ENCODE peak calls at places on chromosomes 11 and 22, in five cellular contexts. One of them, this sample, is unnamed.
A peak's percentile ranks its signal among the peaks of the same experiment; 100 is the strongest.

GRCh38 chr11:9315078-9315688 is 790 bp upstream of the TMEM41B start:
- DNase-seq in vagina: no peak
- DNase-seq in K562: no peak
- DNase-seq in breast epithelium: no peak
- DNase-seq in spleen: peak; percentile 79
- DNase-seq in this sample: no peak

GRCh38 chr11:87917111-87917510 is 258.1 kb downstream of the RAB38 start:
- DNase-seq in vagina: no peak
- DNase-seq in K562: no peak
- DNase-seq in breast epithelium: no peak
- DNase-seq in spleen: no peak
- DNase-seq in this sample: no peak

GRCh38 chr11:100578966-100579365 is 108.1 kb upstream of the ARHGAP42 start:
- DNase-seq in vagina: no peak
- DNase-seq in K562: no peak
- DNase-seq in breast epithelium: no peak
- DNase-seq in spleen: no peak
- DNase-seq in this sample: no peak

GRCh38 chr22:38257650-38258246 is 15.1 kb downstream of the TMEM184B start:
- DNase-seq in vagina: no peak
- DNase-seq in K562: no peak
- DNase-seq in breast epithelium: no peak
- DNase-seq in spleen: no peak
- DNase-seq in this sample: no peak

GRCh38 chr11:36213050-36213840 is 76.0 kb downstream of the COMMD9 start:
- DNase-seq in vagina: no peak
- DNase-seq in K562: no peak
- DNase-seq in breast epithelium: no peak
- DNase-seq in spleen: no peak
- DNase-seq in this sample: no peak

GRCh38 chr11:9760180-9760550 is 96.3 kb downstream of the SWAP70 start:
- DNase-seq in vagina: no peak
- DNase-seq in K562: no peak
- DNase-seq in breast epithelium: peak; percentile 71
- DNase-seq in spleen: no peak
- DNase-seq in this sample: no peak

GRCh38 chr11:8036002-8036802 is 44.8 kb upstream of the TUB start:
- DNase-seq in vagina: no peak
- DNase-seq in K562: no peak
- DNase-seq in breast epithelium: peak; percentile 10
- DNase-seq in spleen: peak; percentile 21
- DNase-seq in this sample: no peak

GRCh38 chr11:23311986-23312940 is 452.0 kb upstream of the CCDC179 start:
- DNase-seq in vagina: no peak
- DNase-seq in K562: no peak
- DNase-seq in breast epithelium: no peak
- DNase-seq in spleen: no peak
- DNase-seq in this sample: no peak

GRCh38 chr11:70077411-70078094 is 564 bp upstream of the ANO1 start:
- DNase-seq in vagina: no peak
- DNase-seq in K562: no peak
- DNase-seq in breast epithelium: no peak
- DNase-seq in spleen: peak; percentile 58
- DNase-seq in this sample: no peak

GRCh38 chr11:123197711-123198110 is 2.7 kb upstream of the CLMP start:
- DNase-seq in vagina: no peak
- DNase-seq in K562: no peak
- DNase-seq in breast epithelium: peak; percentile 66
- DNase-seq in spleen: no peak
- DNase-seq in this sample: no peak

GRCh38 chr22:22609271-22609670 is 35.1 kb upstream of the GGTLC2 start:
- DNase-seq in vagina: no peak
- DNase-seq in K562: no peak
- DNase-seq in breast epithelium: no peak
- DNase-seq in spleen: no peak
- DNase-seq in this sample: no peak

GRCh38 chr11:31531293-31531692 is 21.7 kb downstream of the ELP4 start:
- DNase-seq in vagina: no peak
- DNase-seq in K562: no peak
- DNase-seq in breast epithelium: no peak
- DNase-seq in spleen: no peak
- DNase-seq in this sample: no peak

GRCh38 chr11:65857500-65858353 is at the start of gene CFL1:
- DNase-seq in vagina: no peak
- DNase-seq in K562: peak; percentile 88
- DNase-seq in breast epithelium: peak; percentile 99
- DNase-seq in spleen: no peak
- DNase-seq in this sample: peak; percentile 82

GRCh38 chr11:65854871-65855837 is 2.8 kb downstream of the CFL1 start:
- DNase-seq in vagina: no peak
- DNase-seq in K562: no peak
- DNase-seq in breast epithelium: no peak
- DNase-seq in spleen: peak; percentile 80
- DNase-seq in this sample: no peak

GRCh38 chr11:65855927-65856363 is 2.0 kb downstream of the CFL1 start:
- DNase-seq in vagina: no peak
- DNase-seq in K562: no peak
- DNase-seq in breast epithelium: no peak
- DNase-seq in spleen: peak; percentile 67
- DNase-seq in this sample: no peak

GRCh38 chr11:65858354-65859133 is 564 bp upstream of the CFL1 start:
- DNase-seq in vagina: no peak
- DNase-seq in K562: no peak
- DNase-seq in breast epithelium: no peak
- DNase-seq in spleen: peak; percentile 99
- DNase-seq in this sample: no peak

DNA sequence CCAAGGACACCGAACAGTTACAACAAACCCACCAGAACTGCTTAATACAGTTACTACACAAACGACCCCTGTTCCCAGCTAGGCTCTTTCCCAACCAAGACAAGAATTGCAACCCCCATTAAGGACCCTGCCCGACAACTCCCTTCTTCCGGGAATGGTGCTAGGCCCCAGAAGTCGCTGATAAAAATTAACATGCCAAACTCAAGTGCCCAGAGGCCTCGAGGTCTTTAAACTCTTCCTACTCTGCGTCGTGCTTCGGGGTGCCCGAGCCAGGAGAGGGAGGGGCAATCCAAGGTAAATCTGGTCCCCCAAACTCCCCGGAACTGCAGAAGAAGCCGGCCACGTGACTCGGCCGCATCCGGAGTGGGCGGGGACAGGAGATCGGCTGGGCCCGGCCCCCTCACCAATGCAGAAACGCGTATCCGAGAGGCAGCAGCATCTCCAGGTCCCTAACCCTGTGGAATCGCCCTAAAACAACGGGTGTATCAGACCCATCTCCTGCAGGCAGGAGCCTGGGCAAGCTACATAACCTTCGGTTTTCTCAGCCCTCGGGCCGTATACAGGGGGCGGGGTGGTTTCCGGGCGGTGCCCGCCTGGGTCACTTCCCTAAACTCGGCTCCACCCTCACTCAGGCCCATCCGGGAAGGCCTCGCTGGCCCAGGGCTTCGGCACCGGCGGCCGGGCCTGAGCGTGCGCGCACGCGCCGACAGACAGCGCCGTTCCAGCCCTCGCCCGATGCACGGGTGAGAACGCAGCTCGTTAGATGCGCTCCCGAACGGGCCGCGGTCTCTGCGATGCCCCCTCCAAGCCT is 1.1 kb downstream of the CFL1 start:
- DNase-seq in vagina: no peak
- DNase-seq in K562: peak; percentile 65
- DNase-seq in breast epithelium: peak; percentile 81
- DNase-seq in spleen: peak; percentile 97
- DNase-seq in this sample: no peak
- TF ChIP-seq POLR2AphosphoS5 in vagina: peak; percentile 92
- TF ChIP-seq POLR2AphosphoS5 in K562: no peak
- TF ChIP-seq POLR2AphosphoS5 in breast epithelium: peak; percentile 73
- TF ChIP-seq POLR2AphosphoS5 in spleen: peak; percentile 95
- TF ChIP-seq POLR2AphosphoS5 in this sample: peak; percentile 90

GRCh38 chr11:64250875-64251721 is at the start of gene PLCB3:
- DNase-seq in vagina: no peak
- DNase-seq in K562: peak; percentile 84
- DNase-seq in breast epithelium: no peak
- DNase-seq in spleen: peak; percentile 92
- DNase-seq in this sample: peak; percentile 92
- TF ChIP-seq POLR2AphosphoS5 in vagina: no peak
- TF ChIP-seq POLR2AphosphoS5 in K562: no peak
- TF ChIP-seq POLR2AphosphoS5 in breast epithelium: no peak
- TF ChIP-seq POLR2AphosphoS5 in spleen: peak; percentile 67
- TF ChIP-seq POLR2AphosphoS5 in this sample: no peak

GRCh38 chr11:126115820-126116319 is 53.2 kb upstream of the CDON start:
- DNase-seq in vagina: no peak
- DNase-seq in K562: no peak
- DNase-seq in breast epithelium: peak; percentile 75
- DNase-seq in spleen: peak; percentile 62
- DNase-seq in this sample: no peak
- TF ChIP-seq POLR2AphosphoS5 in vagina: peak; percentile 51
- TF ChIP-seq POLR2AphosphoS5 in K562: no peak
- TF ChIP-seq POLR2AphosphoS5 in breast epithelium: peak; percentile 60
- TF ChIP-seq POLR2AphosphoS5 in spleen: no peak
- TF ChIP-seq POLR2AphosphoS5 in this sample: no peak

DNA sequence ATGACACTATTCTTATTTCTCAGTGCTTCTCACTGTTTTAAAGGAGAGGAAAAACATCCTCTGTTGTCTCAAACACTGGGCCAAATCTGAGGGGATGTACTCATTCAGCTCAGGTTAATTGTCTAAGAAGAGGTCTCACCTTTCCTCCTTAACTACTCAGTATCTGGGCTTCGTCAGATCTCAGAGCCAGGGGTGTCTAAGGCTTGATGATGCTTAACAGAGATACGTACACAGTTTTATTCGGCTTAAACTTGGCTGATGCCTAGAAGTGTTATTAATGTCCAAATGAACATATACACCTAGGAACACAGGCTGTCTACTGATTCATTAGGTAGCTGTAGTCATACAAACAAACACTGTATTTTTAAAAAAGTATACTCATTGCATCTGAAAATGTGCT is 85.8 kb downstream of the UVRAG start:
- DNase-seq in vagina: no peak
- DNase-seq in K562: no peak
- DNase-seq in breast epithelium: no peak
- DNase-seq in spleen: no peak
- DNase-seq in this sample: no peak
- TF ChIP-seq POLR2AphosphoS5 in vagina: no peak
- TF ChIP-seq POLR2AphosphoS5 in K562: no peak
- TF ChIP-seq POLR2AphosphoS5 in breast epithelium: no peak
- TF ChIP-seq POLR2AphosphoS5 in spleen: no peak
- TF ChIP-seq POLR2AphosphoS5 in this sample: no peak

GRCh38 chr11:12006552-12007229 is 1.7 kb downstream of the DKK3 start:
- DNase-seq in vagina: no peak
- DNase-seq in K562: no peak
- DNase-seq in breast epithelium: no peak
- DNase-seq in spleen: no peak
- DNase-seq in this sample: no peak

GRCh38 chr11:12007769-12008737 is at the start of gene DKK3:
- DNase-seq in vagina: no peak
- DNase-seq in K562: no peak
- DNase-seq in breast epithelium: peak; percentile 86
- DNase-seq in spleen: no peak
- DNase-seq in this sample: no peak

GRCh38 chr11:12009617-12010321 is 1.3 kb upstream of the DKK3 start:
- DNase-seq in vagina: no peak
- DNase-seq in K562: no peak
- DNase-seq in breast epithelium: no peak
- DNase-seq in spleen: no peak
- DNase-seq in this sample: no peak

GRCh38 chr11:12007230-12007593 is 1.2 kb downstream of the DKK3 start:
- DNase-seq in vagina: no peak
- DNase-seq in K562: no peak
- DNase-seq in breast epithelium: no peak
- DNase-seq in spleen: no peak
- DNase-seq in this sample: no peak

DNA sequence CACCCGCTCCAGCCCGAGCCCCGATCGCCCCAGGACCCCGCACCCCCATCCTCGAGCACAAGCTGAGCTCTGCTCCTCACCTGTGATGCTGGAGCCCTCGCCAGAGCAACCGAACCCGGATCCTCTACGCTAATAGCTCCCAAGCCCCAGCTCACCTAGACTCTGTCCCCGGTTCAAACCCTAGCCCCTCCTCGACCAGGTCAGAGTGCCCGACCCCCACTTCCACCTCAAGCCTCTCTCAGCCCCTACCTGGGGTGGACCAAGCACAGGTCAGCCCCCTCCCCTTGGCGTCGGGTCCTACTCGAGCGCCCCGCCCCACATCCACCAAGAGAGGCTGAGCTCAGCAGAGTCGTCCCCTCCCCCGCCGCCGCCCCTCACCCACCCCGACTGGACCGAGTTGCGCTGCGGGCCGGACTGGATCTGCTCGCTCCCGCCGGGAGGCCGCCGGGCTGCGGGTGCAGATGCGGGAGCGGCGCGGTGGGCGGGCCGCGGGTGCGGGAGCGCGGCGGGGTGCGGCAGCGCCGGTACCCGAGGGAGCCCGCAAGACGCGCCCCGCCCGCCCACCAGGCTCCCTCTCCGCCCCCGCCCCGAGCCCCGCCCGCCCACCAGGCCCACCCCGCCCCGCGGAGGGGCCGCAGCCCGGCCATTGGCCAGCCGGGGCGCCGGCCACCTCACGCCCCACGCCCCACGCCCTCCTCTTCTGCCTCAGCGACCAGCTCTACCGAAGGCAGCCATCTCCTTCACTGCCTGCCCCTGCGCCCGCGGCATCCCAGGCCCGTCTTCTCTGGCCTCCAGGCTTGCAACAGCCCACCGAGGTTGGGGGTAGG is 577 bp upstream of the DKK3 start:
- DNase-seq in vagina: no peak
- DNase-seq in K562: peak; percentile 94
- DNase-seq in breast epithelium: no peak
- DNase-seq in spleen: no peak
- DNase-seq in this sample: no peak
- TF ChIP-seq POLR2AphosphoS5 in vagina: no peak
- TF ChIP-seq POLR2AphosphoS5 in K562: no peak
- TF ChIP-seq POLR2AphosphoS5 in breast epithelium: peak; percentile 20
- TF ChIP-seq POLR2AphosphoS5 in spleen: no peak
- TF ChIP-seq POLR2AphosphoS5 in this sample: no peak

This sample was measured in GM12891.